ENCODE peak calls at places on chromosomes 3 and 15, in ten cellular contexts. F, H, R, A, C, Q, U, W, N and B are unnamed samples.

GRCh38 chr15:93929375-93930094 is 301.8 kb upstream of the MCTP2 start:
- DNase-seq in F (peak; percentile 75), H (peak; percentile 97), R (peak; percentile 33), A (no peak), C (no peak), Q (peak; percentile 65), U (peak; percentile 60), W (no peak), N (no peak), B (no peak)

GRCh38 chr3:179376474-179376873 is 29.0 kb downstream of the MFN1 start:
- DNase-seq in F (no peak), H (no peak), R (no peak), A (no peak), C (no peak), Q (no peak), U (no peak), W (no peak), N (no peak), B (no peak)

GRCh38 chr3:26657406-26657976 is 34.9 kb downstream of the LRRC3B start:
- DNase-seq in F (peak; percentile 82), H (no peak), R (no peak), A (no peak), C (no peak), Q (no peak), U (no peak), W (no peak), N (no peak), B (no peak)

GRCh38 chr3:195001261-195001660 is 269.7 kb downstream of the XXYLT1 start:
- DNase-seq in F (no peak), H (no peak), R (no peak), A (no peak), C (no peak), Q (no peak), U (no peak), W (no peak), N (peak; percentile 26), B (no peak)

GRCh38 chr3:58474967-58475578 is 16.8 kb upstream of the KCTD6 start:
- DNase-seq in F (no peak), H (no peak), R (no peak), A (no peak), C (no peak), Q (no peak), U (no peak), W (no peak), N (no peak), B (no peak)

GRCh38 chr3:64575211-64575844 is 112.5 kb downstream of the ADAMTS9 start:
- DNase-seq in F (peak; percentile 46), H (peak; percentile 38), R (peak; percentile 19), A (no peak), C (no peak), Q (no peak), U (peak; percentile 18), W (no peak), N (peak; percentile 64), B (peak; percentile 16)

GRCh38 chr3:14587733-14588360 is 47.7 kb upstream of the GRIP2 start:
- DNase-seq in F (peak; percentile 68), H (peak; percentile 79), R (peak; percentile 42), A (no peak), C (no peak), Q (no peak), U (peak; percentile 58), W (no peak), N (no peak), B (peak; percentile 87)

GRCh38 chr3:39286771-39287170 is 6.9 kb upstream of the CX3CR1 start:
- DNase-seq in F (no peak), H (no peak), R (no peak), A (no peak), C (no peak), Q (no peak), U (no peak), W (no peak), N (no peak), B (no peak)

GRCh38 chr15:92808611-92809063 is 91.5 kb upstream of the CHD2 start:
- DNase-seq in F (peak; percentile 64), H (peak; percentile 78), R (peak; percentile 74), A (peak; percentile 43), C (no peak), Q (peak; percentile 56), U (peak; percentile 43), W (peak; percentile 77), N (no peak), B (peak; percentile 61)

GRCh38 chr3:107430214-107431047 is 53.2 kb downstream of the CCDC54 start:
- DNase-seq in F (peak; percentile 36), H (peak; percentile 51), R (peak; percentile 33), A (no peak), C (peak; percentile 10), Q (no peak), U (peak; percentile 19), W (no peak), N (peak; percentile 68), B (peak; percentile 7)

GRCh38 chr3:159852256-159852655 is 136.4 kb upstream of the IL12A start:
- DNase-seq in F (no peak), H (no peak), R (peak; percentile 72), A (no peak), C (no peak), Q (no peak), U (no peak), W (no peak), N (no peak), B (no peak)

GRCh38 chr3:159852821-159853505 is 135.7 kb upstream of the IL12A start:
- DNase-seq in F (peak; percentile 68), H (peak; percentile 46), R (peak; percentile 67), A (peak; percentile 89), C (no peak), Q (no peak), U (peak; percentile 56), W (no peak), N (peak; percentile 84), B (no peak)

GRCh38 chr3:159854500-159855124 is 134.0 kb upstream of the IL12A start:
- DNase-seq in F (peak; percentile 95), H (peak; percentile 95), R (peak; percentile 87), A (peak; percentile 39), C (no peak), Q (no peak), U (peak; percentile 97), W (no peak), N (no peak), B (no peak)

GRCh38 chr3:159855599-159856495 is 132.8 kb upstream of the IL12A start:
- DNase-seq in F (no peak), H (peak; percentile 67), R (peak; percentile 42), A (no peak), C (no peak), Q (no peak), U (no peak), W (no peak), N (no peak), B (no peak)

DNA sequence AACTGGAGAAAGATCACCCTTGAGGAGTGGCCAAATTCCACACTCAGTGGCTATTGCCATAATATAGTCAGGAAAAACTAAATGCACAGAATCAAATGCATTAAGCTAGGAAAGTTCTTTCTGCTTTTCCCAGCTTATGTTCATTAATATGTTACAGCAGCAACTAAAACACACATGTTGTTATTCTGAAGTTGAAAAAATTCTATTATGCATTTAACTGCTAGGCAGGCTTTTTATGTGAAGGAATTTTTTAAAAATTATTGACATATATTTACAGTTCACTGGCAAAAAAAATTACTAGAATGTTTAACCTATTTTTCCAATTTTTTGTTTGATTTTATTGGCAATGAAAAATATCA is 135.2 kb upstream of the IL12A start:
- DNase-seq in F (no peak), H (no peak), R (no peak), A (no peak), C (no peak), Q (no peak), U (no peak), W (no peak), N (no peak), B (no peak)
- H3K4me3 ChIP-seq in F (no peak overlapping the region), H (no peak overlapping the region), R (no peak overlapping the region), A (peak overlapping the region; percentile 26), C (no peak overlapping the region), Q (no peak overlapping the region), U (no peak overlapping the region), W (no peak overlapping the region), N (no peak overlapping the region), B (no peak overlapping the region)

DNA sequence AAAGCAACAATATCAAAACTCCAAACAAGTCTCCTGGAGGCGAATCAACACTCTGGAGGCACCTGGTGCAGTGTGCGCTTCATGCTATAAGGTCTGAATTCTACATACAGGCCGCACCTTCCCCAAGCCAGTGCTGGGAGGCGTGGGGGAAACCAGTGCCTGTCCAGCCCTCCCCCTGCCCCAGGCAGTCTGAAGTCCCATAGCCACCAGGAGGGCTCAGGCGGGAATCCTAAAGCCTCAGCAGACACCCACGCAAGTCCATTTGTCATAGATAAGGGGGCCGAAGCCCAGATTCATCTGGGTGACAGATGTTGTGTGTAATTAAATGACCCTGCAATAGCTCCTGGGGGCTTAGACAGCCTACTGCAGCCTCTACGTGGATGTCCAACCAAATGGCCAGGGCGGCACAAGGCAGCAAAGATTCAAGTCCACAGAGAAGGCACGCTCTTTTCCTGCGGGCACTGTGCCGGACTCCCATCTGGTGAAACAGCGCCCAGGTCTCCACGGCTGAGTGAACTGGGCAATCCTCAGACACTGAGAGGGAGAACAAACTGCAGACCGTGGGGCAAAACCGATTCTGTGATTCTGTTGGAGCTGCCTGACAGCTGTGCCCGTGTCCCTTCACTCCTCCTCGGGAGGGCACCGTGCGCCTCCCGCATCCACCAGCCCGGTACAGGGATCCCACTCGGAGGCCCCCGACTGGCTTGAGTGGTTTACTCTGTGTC is 64.8 kb downstream of the ATP10A start:
- DNase-seq in F (no peak), H (peak; percentile 51), R (no peak), A (no peak), C (no peak), Q (no peak), U (peak; percentile 54), W (no peak), N (no peak), B (no peak)
- H3K4me3 ChIP-seq in F (no peak overlapping the region), H (no peak overlapping the region), R (no peak overlapping the region), A (no peak overlapping the region), C (no peak overlapping the region), Q (no peak overlapping the region), U (no peak overlapping the region), W (no peak overlapping the region), N (no peak overlapping the region), B (no peak overlapping the region)

GRCh38 chr15:65981837-65982696 is 112.8 kb downstream of the RAB11A start:
- DNase-seq in F (peak; percentile 59), H (no peak), R (no peak), A (peak; percentile 65), C (peak; percentile 70), Q (no peak), U (no peak), W (peak; percentile 73), N (peak; percentile 96), B (peak; percentile 48)
- H3K4me3 ChIP-seq in F (no peak overlapping the region), H (no peak overlapping the region), R (no peak overlapping the region), A (peak overlapping the region; percentile 33), C (peak overlapping the region; percentile 50), Q (no peak overlapping the region), U (no peak overlapping the region), W (no peak overlapping the region), N (peak overlapping the region; percentile 71), B (peak overlapping the region; percentile 26)

DNA sequence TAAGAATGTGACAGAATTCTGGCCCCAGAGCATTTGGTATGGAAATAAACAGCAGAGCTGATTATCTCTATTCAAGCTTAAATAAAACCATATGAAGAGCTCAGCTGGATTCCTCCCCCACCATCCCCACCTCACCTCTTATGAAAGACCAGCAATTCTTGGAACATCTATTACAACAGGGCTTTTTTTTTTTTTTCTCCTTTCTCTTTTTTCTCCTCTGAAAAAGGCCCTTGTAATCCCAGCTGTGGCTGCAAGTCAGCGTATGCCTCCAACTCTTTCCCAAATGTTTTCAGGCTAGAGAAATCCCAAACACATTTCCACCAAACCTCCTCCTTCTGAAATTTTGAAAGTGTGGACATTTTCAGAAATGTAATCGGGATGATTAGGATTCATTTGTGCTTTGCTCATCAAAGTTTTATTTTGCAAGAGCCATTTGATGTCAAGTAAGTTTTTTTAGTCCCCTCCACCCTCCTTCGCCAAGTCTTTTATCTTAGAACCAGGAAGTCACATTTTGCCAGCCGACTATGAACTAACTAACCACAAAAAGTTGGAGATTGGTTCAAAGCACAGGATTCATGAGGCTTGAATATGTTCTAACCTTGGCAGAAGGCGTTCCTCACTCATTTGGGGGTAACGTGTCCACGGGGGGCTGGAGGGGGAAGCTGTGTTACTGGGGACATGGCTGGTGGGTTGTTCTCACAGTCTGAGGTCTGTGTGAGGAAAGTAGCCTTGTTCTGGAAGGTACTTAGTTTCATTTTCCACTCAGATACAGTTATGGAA is 142.0 kb upstream of the PDZRN3 start:
- DNase-seq in F (peak; percentile 6), H (peak; percentile 92), R (peak; percentile 84), A (no peak), C (no peak), Q (peak; percentile 32), U (peak; percentile 80), W (no peak), N (no peak), B (peak; percentile 15)
- H3K4me3 ChIP-seq in F (no peak overlapping the region), H (peak overlapping the region; percentile 34), R (peak overlapping the region; percentile 19), A (no peak overlapping the region), C (no peak overlapping the region), Q (no peak overlapping the region), U (peak overlapping the region; percentile 37), W (no peak overlapping the region), N (no peak overlapping the region), B (no peak overlapping the region)